ENCODE peak calls at places on chromosome 1, in four cellular contexts. F is K562, Q is H1, H is GM12878. L is an unnamed sample.

GRCh38 chr1:179816196-179816960 is 61.2 kb downstream of the TOR1AIP2 start:
- DNase-seq in F (no peak), H (no peak), Q (no peak), L (no peak)

GRCh38 chr1:26224606-26225005 is 9.4 kb upstream of the CEP85 start:
- DNase-seq in F (no peak), H (no peak), Q (no peak), L (no peak)

GRCh38 chr1:55531644-55532043 is 316.5 kb upstream of the USP24 start:
- DNase-seq in F (no peak), Q (no peak), H (no peak), L (no peak)

GRCh38 chr1:31182352-31182751 is 57.3 kb downstream of the NKAIN1 start:
- DNase-seq in H (no peak), Q (peak; percentile 95), F (peak; percentile 92), L (peak; percentile 33)

GRCh38 chr1:156808186-156809030 is 8.2 kb downstream of the SH2D2A start:
- DNase-seq in F (no peak), H (no peak), Q (no peak), L (no peak)

GRCh38 chr1:95080446-95080845 is 7.7 kb upstream of the ALG14 start:
- DNase-seq in F (no peak), H (no peak), Q (no peak), L (no peak)

GRCh38 chr1:8625981-8626898 is 191.2 kb downstream of the RERE start:
- DNase-seq in F (peak; percentile 49), Q (no peak), H (no peak), L (peak; percentile 78)

GRCh38 chr1:220217383-220217988 is 54.8 kb downstream of the RAB3GAP2 start:
- DNase-seq in H (no peak), Q (no peak), F (no peak), L (peak; percentile 25)

GRCh38 chr1:87104945-87105344 is 190.5 kb downstream of the HS2ST1 start:
- DNase-seq in Q (no peak), H (no peak), F (no peak), L (no peak)

GRCh38 chr1:3548156-3548893 is 63.0 kb downstream of the MEGF6 start:
- DNase-seq in Q (no peak), F (no peak), H (no peak), L (no peak)

GRCh38 chr1:15323989-15324866 is 77.2 kb downstream of the FHAD1 start:
- DNase-seq in F (no peak), H (no peak), Q (no peak), L (no peak)

GRCh38 chr1:209743145-209743482 is 12.7 kb upstream of the TRAF3IP3 start:
- DNase-seq in Q (no peak), H (no peak), F (no peak), L (no peak)

GRCh38 chr1:29767769-29768425 is 531.6 kb downstream of the PTPRU start:
- DNase-seq in Q (no peak), H (no peak), F (no peak), L (no peak)

GRCh38 chr1:32240140-32240951 is 6.7 kb upstream of the FAM167B start:
- DNase-seq in F (no peak), H (no peak), Q (peak; percentile 96), L (no peak)

GRCh38 chr1:28896609-28896986 is 17.8 kb upstream of the EPB41 start:
- DNase-seq in F (no peak), Q (no peak), H (no peak), L (no peak)

GRCh38 chr1:94050675-94051074 is 70.3 kb downstream of the ABCA4 start:
- DNase-seq in Q (no peak), F (no peak), H (no peak), L (no peak)

GRCh38 chr1:84936116-84936810 is 43.3 kb upstream of the LPAR3 start:
- DNase-seq in H (no peak), Q (peak; percentile 53), F (peak; percentile 62), L (peak; percentile 55)

GRCh38 chr1:160429125-160429551 is 28.8 kb downstream of the VANGL2 start:
- DNase-seq in Q (no peak), H (peak; percentile 51), F (no peak), L (no peak)

GRCh38 chr1:222627232-222627631 is 9.3 kb downstream of the MIA3 start:
- DNase-seq in H (no peak), F (no peak), Q (no peak), L (no peak)

GRCh38 chr1:24481098-24481497 is 21.5 kb upstream of the RCAN3 start:
- DNase-seq in Q (no peak), F (no peak), H (peak; percentile 40), L (no peak)

GRCh38 chr1:24385160-24385939 is 28.2 kb downstream of the STPG1 start:
- DNase-seq in Q (peak; percentile 77), F (peak; percentile 56), H (no peak), L (no peak)

GRCh38 chr1:13662498-13662897 is 37.5 kb upstream of the PRDM2 start:
- DNase-seq in H (no peak), F (no peak), Q (no peak), L (no peak)

GRCh38 chr1:86069757-86070145 is 86.8 kb downstream of the COL24A1 start:
- DNase-seq in H (no peak), F (no peak), Q (no peak), L (no peak)

GRCh38 chr1:109769335-109770078 is 5.8 kb upstream of the EPS8L3 start:
- DNase-seq in F (no peak), H (no peak), Q (no peak), L (no peak)

GRCh38 chr1:58574816-58575215 is 2.2 kb downstream of the TACSTD2 start:
- DNase-seq in Q (peak; percentile 1), F (no peak), H (no peak), L (no peak)

GRCh38 chr1:58573138-58573537 is 3.9 kb downstream of the TACSTD2 start:
- DNase-seq in H (no peak), Q (no peak), F (no peak), L (no peak)

GRCh38 chr1:58572691-58573090 is 4.4 kb downstream of the TACSTD2 start:
- DNase-seq in F (no peak), H (no peak), Q (peak; percentile 40), L (no peak)

GRCh38 chr1:58575831-58576726 is 973 bp downstream of the TACSTD2 start:
- DNase-seq in H (no peak), Q (no peak), F (no peak), L (no peak)

GRCh38 chr1:58573705-58574591 is 3.1 kb downstream of the TACSTD2 start:
- DNase-seq in F (no peak), H (peak; percentile 93), Q (peak; percentile 41), L (peak; percentile 24)
- TF ChIP-seq CHD2 in F (no peak), H (peak; percentile 71), Q (no peak), L (no peak)

GRCh38 chr1:90726716-90727480 is 9.8 kb upstream of the BARHL2 start:
- DNase-seq in F (no peak), H (no peak), Q (peak; percentile 70), L (no peak)
- TF ChIP-seq SRF in F (no peak), H (no peak), Q (no peak), L (no peak)

GRCh38 chr1:225849905-225850304 is 32.3 kb downstream of the TMEM63A start:
- DNase-seq in F (peak; percentile 59), Q (no peak), H (no peak), L (no peak)
- TF ChIP-seq CHD2 in F (no peak), Q (no peak), H (no peak), L (no peak)

GRCh38 chr1:17199267-17200044 is 5.5 kb upstream of the PADI1 start:
- DNase-seq in Q (no peak), F (no peak), H (no peak), L (no peak)

GRCh38 chr1:17200246-17200645 is 4.7 kb upstream of the PADI1 start:
- DNase-seq in F (no peak), Q (no peak), H (no peak), L (no peak)

GRCh38 chr1:17198476-17199258 is 6.3 kb upstream of the PADI1 start:
- DNase-seq in H (no peak), F (no peak), Q (no peak), L (no peak)

GRCh38 chr1:17201201-17202021 is 3.5 kb upstream of the PADI1 start:
- DNase-seq in H (no peak), Q (no peak), F (no peak), L (no peak)

DNA sequence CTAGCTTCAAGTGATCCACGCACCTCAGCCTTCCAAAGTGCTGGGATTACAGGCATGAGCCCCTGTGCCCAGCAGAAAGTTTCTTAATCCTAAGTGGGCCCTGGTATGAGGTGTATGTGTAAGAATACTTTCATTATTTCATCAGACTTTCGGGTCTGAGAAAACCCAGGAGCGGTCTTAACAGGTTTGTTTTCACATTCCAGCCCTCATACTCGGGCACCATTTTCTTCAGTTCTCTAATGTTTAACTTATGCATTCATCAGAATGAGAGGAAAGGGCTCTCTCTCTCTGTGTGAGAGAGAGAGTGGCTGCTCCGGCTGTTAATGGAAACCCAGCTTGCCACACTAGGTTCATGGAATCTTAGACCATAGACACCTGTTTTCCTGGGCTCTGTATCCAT is 4.2 kb upstream of the PADI1 start:
- DNase-seq in H (no peak), Q (no peak), F (no peak), L (peak; percentile 7)
- TF ChIP-seq SRF in H (no peak), Q (no peak), F (no peak), L (no peak)

DNA sequence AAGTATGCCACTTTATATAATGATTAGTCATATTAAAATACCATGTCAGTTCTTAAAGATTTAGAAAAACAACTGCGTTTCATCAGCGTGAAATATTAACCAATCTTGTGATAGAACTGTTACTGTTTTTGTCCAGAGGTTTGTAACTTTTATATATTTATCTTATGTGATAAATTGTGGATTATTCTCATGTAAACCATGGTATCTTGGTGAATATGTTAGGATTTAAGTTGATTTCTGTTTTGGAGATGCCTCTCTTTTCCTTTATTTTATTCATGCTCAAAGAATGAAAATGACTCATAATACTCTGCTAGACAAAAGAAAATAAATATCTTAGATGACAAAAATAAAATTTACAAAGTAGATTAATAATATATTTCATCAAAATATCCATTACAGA is 88.4 kb downstream of the ADGRL4 start:
- DNase-seq in H (no peak), F (no peak), Q (no peak), L (no peak)
- TF ChIP-seq CHD2 in H (no peak), F (no peak), Q (no peak), L (no peak)

GRCh38 chr1:204266504-204267034 is 52.8 kb upstream of the GOLT1A start:
- DNase-seq in H (no peak), F (no peak), Q (no peak), L (peak; percentile 92)

GRCh38 chr1:204264805-204265204 is 51.0 kb upstream of the GOLT1A start:
- DNase-seq in Q (no peak), H (no peak), F (no peak), L (no peak)

GRCh38 chr1:204268101-204268500 is 54.3 kb upstream of the GOLT1A start:
- DNase-seq in F (no peak), H (no peak), Q (no peak), L (no peak)

GRCh38 chr1:204265665-204266064 is 51.9 kb upstream of the GOLT1A start:
- DNase-seq in F (no peak), Q (no peak), H (no peak), L (no peak)

GRCh38 chr1:204267191-204267601 is 53.4 kb upstream of the GOLT1A start:
- DNase-seq in Q (no peak), H (no peak), F (no peak), L (no peak)
- TF ChIP-seq SRF in Q (no peak), H (no peak), F (no peak), L (no peak)